ENCODE peak calls at places on chromosomes 3 and 15, in eight cellular contexts. R is germinal center; I is frontal cortex; W is IMR-90; G is CD4-positive, alpha-beta memory T cell; F is stimulated activated CD8-positive, alpha-beta memory T cell treated with anti-CD3 and anti-CD28 coated beads, Interleukin-4, amount 100 ng/mL, for 1 hour; U is heart left ventricle; Q is kidney glomerular epithelial cell. D is an unnamed sample.

GRCh38 chr3:8597515-8597853 is 47.1 kb downstream of the SSUH2 start:
- DNase-seq in R (no peak), I (no peak), W (no peak), G (no peak), F (no peak), U (no peak), Q (no peak), D (no peak)

GRCh38 chr15:79101866-79102581 is 11.4 kb upstream of the RASGRF1 start:
- DNase-seq in R (no peak), I (no peak), W (peak), G (no peak), F (no peak), U (no peak), Q (no peak), D (no peak)

GRCh38 chr3:153232737-153233330 is 70.8 kb downstream of the RAP2B start:
- DNase-seq in R (no peak), I (no peak), W (peak), G (no peak), F (no peak), U (no peak), Q (no peak), D (no peak)

GRCh38 chr3:107913671-107914070 is 177.2 kb downstream of the CD47 start:
- DNase-seq in R (no peak), I (no peak), W (peak), G (no peak), F (no peak), U (no peak), Q (no peak), D (no peak)

GRCh38 chr3:69490971-69491370 is 105.1 kb upstream of the FRMD4B start:
- DNase-seq in R (no peak), I (no peak), W (no peak), G (no peak), F (no peak), U (no peak), Q (no peak), D (no peak)

GRCh38 chr15:58535337-58535736 is 103.5 kb downstream of the LIPC start:
- DNase-seq in R (no peak), I (no peak), W (no peak), G (no peak), F (no peak), U (no peak), Q (no peak), D (no peak)

GRCh38 chr3:195692781-195693427 is 27.9 kb upstream of the MUC20 start:
- DNase-seq in R (no peak), I (no peak), W (peak), G (no peak), F (no peak), U (no peak), Q (no peak), D (no peak)

GRCh38 chr3:17076940-17077605 is 192.3 kb downstream of the PLCL2 start:
- DNase-seq in R (no peak), I (no peak), W (no peak), G (no peak), F (no peak), U (no peak), Q (no peak), D (no peak)

GRCh38 chr3:50245251-50245745 is 9.3 kb downstream of the GNAI2 start:
- DNase-seq in R (no peak), I (no peak), W (no peak), G (no peak), F (no peak), U (no peak), Q (no peak), D (no peak)

GRCh38 chr15:42133892-42134502 is 22.4 kb downstream of the PLA2G4F start:
- DNase-seq in R (peak), I (no peak), W (peak), G (peak), F (peak), U (no peak), Q (peak), D (no peak)